ENCODE peak calls at places on chromosome 17, in nine cellular contexts. One of them, this sample, is unnamed.

GRCh38 chr17:77496831-77497577 is 356.2 kb downstream of the SEC14L1 start:
- DNase-seq in colonic mucosa: no peak
- DNase-seq in GM20000: no peak
- DNase-seq in AG09309: no peak
- DNase-seq in omental fat pad: peak; percentile 3
- DNase-seq in HFFc6: no peak
- DNase-seq in fibroblast of pulmonary artery: no peak
- DNase-seq in endothelial cell: no peak
- DNase-seq in cardiac muscle cell: no peak
- DNase-seq in this sample: peak; percentile 12

GRCh38 chr17:19263621-19264010 is 26.4 kb downstream of the EPN2 start:
- DNase-seq in cardiac muscle cell: peak; percentile 6
- DNase-seq in colonic mucosa: no peak
- DNase-seq in HFFc6: peak; percentile 68
- DNase-seq in GM20000: no peak
- DNase-seq in AG09309: no peak
- DNase-seq in omental fat pad: no peak
- DNase-seq in fibroblast of pulmonary artery: peak; percentile 21
- DNase-seq in endothelial cell: no peak
- DNase-seq in this sample: no peak

GRCh38 chr17:50905460-50905803 is 39.3 kb upstream of the TOB1 start:
- DNase-seq in colonic mucosa: no peak
- DNase-seq in cardiac muscle cell: no peak
- DNase-seq in AG09309: no peak
- DNase-seq in fibroblast of pulmonary artery: no peak
- DNase-seq in omental fat pad: no peak
- DNase-seq in endothelial cell: no peak
- DNase-seq in GM20000: no peak
- DNase-seq in HFFc6: no peak
- DNase-seq in this sample: no peak

GRCh38 chr17:46977348-46977747 is 1.7 kb downstream of the RPRML start:
- DNase-seq in cardiac muscle cell: peak; percentile 32
- DNase-seq in omental fat pad: no peak
- DNase-seq in colonic mucosa: peak; percentile 31
- DNase-seq in endothelial cell: peak; percentile 74
- DNase-seq in HFFc6: peak; percentile 32
- DNase-seq in AG09309: no peak
- DNase-seq in fibroblast of pulmonary artery: peak; percentile 39
- DNase-seq in GM20000: no peak
- DNase-seq in this sample: no peak

GRCh38 chr17:59093702-59094231 is 12.9 kb downstream of the TRIM37 start:
- DNase-seq in cardiac muscle cell: peak; percentile 97
- DNase-seq in endothelial cell: no peak
- DNase-seq in AG09309: peak; percentile 94
- DNase-seq in HFFc6: peak; percentile 93
- DNase-seq in colonic mucosa: peak; percentile 36
- DNase-seq in omental fat pad: peak; percentile 24
- DNase-seq in fibroblast of pulmonary artery: peak; percentile 98
- DNase-seq in GM20000: no peak
- DNase-seq in this sample: no peak

GRCh38 chr17:47949951-47950350 is 7.7 kb downstream of the PRR15L start:
- DNase-seq in colonic mucosa: peak; percentile 67
- DNase-seq in fibroblast of pulmonary artery: no peak
- DNase-seq in omental fat pad: no peak
- DNase-seq in HFFc6: no peak
- DNase-seq in AG09309: no peak
- DNase-seq in GM20000: no peak
- DNase-seq in endothelial cell: no peak
- DNase-seq in cardiac muscle cell: no peak
- DNase-seq in this sample: no peak

GRCh38 chr17:67891481-67892119 is 66.3 kb downstream of the BPTF start:
- DNase-seq in fibroblast of pulmonary artery: peak; percentile 77
- DNase-seq in HFFc6: peak; percentile 35
- DNase-seq in cardiac muscle cell: peak; percentile 70
- DNase-seq in GM20000: no peak
- DNase-seq in omental fat pad: no peak
- DNase-seq in endothelial cell: no peak
- DNase-seq in colonic mucosa: no peak
- DNase-seq in AG09309: peak; percentile 32
- DNase-seq in this sample: no peak

GRCh38 chr17:83076930-83077329 is 2.5 kb upstream of the METRNL start:
- DNase-seq in endothelial cell: no peak
- DNase-seq in AG09309: no peak
- DNase-seq in colonic mucosa: no peak
- DNase-seq in HFFc6: no peak
- DNase-seq in GM20000: peak; percentile 72
- DNase-seq in omental fat pad: no peak
- DNase-seq in fibroblast of pulmonary artery: no peak
- DNase-seq in cardiac muscle cell: no peak
- DNase-seq in this sample: no peak

GRCh38 chr17:66123163-66123562 is 68.8 kb downstream of the CEP112 start:
- DNase-seq in AG09309: peak; percentile 4
- DNase-seq in endothelial cell: no peak
- DNase-seq in omental fat pad: no peak
- DNase-seq in cardiac muscle cell: peak; percentile 33
- DNase-seq in fibroblast of pulmonary artery: peak; percentile 17
- DNase-seq in HFFc6: no peak
- DNase-seq in colonic mucosa: no peak
- DNase-seq in GM20000: no peak
- DNase-seq in this sample: no peak

GRCh38 chr17:35082073-35082657 is 18.7 kb upstream of the RFFL start:
- DNase-seq in fibroblast of pulmonary artery: peak; percentile 70
- DNase-seq in omental fat pad: no peak
- DNase-seq in AG09309: peak; percentile 67
- DNase-seq in endothelial cell: no peak
- DNase-seq in cardiac muscle cell: peak; percentile 74
- DNase-seq in GM20000: peak; percentile 19
- DNase-seq in HFFc6: peak; percentile 84
- DNase-seq in colonic mucosa: no peak
- DNase-seq in this sample: no peak

GRCh38 chr17:34579017-34579946 is at the start of gene TMEM132E:
- DNase-seq in AG09309: no peak
- DNase-seq in colonic mucosa: peak; percentile 25
- DNase-seq in omental fat pad: peak; percentile 29
- DNase-seq in fibroblast of pulmonary artery: no peak
- DNase-seq in HFFc6: no peak
- DNase-seq in GM20000: peak; percentile 51
- DNase-seq in cardiac muscle cell: peak; percentile 45
- DNase-seq in endothelial cell: peak; percentile 33
- DNase-seq in this sample: no peak

GRCh38 chr17:29749045-29749825 is 126.5 kb upstream of the CORO6 start:
- DNase-seq in GM20000: no peak
- DNase-seq in AG09309: no peak
- DNase-seq in colonic mucosa: no peak
- DNase-seq in endothelial cell: no peak
- DNase-seq in omental fat pad: no peak
- DNase-seq in cardiac muscle cell: no peak
- DNase-seq in HFFc6: no peak
- DNase-seq in fibroblast of pulmonary artery: no peak
- DNase-seq in this sample: no peak

GRCh38 chr17:80468781-80469533 is 7.5 kb downstream of the NPTX1 start:
- DNase-seq in endothelial cell: no peak
- DNase-seq in fibroblast of pulmonary artery: no peak
- DNase-seq in GM20000: no peak
- DNase-seq in omental fat pad: no peak
- DNase-seq in colonic mucosa: no peak
- DNase-seq in HFFc6: no peak
- DNase-seq in AG09309: no peak
- DNase-seq in cardiac muscle cell: no peak
- DNase-seq in this sample: no peak
- TF ChIP-seq CTCF in endothelial cell: no peak
- TF ChIP-seq CTCF in fibroblast of pulmonary artery: no peak
- TF ChIP-seq CTCF in GM20000: no peak
- TF ChIP-seq CTCF in omental fat pad: no peak
- TF ChIP-seq CTCF in colonic mucosa: no peak
- TF ChIP-seq CTCF in HFFc6: no peak
- TF ChIP-seq CTCF in AG09309: no peak
- TF ChIP-seq CTCF in cardiac muscle cell: no peak
- TF ChIP-seq CTCF in this sample: no peak

DNA sequence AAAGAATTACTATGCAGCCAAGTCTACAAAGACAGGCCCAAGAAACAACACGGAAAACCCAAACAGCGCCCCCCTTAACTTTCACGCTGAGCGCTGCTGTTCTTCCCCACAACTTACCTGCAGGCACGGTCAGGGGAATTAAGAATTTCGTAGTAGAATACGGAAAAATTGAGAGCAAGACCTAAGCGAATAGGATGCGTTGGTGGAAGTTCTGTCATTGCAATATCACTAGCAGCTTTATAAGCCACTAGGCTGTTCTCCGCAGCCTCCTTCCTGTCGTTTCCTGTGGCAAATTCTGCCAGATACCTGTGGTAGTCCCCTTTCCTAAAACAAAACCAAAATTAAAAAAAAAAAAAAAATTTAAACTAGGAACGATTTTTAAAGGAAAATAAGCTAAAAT is 39.0 kb downstream of the YWHAE start:
- DNase-seq in omental fat pad: no peak
- DNase-seq in colonic mucosa: no peak
- DNase-seq in fibroblast of pulmonary artery: no peak
- DNase-seq in GM20000: no peak
- DNase-seq in endothelial cell: no peak
- DNase-seq in HFFc6: no peak
- DNase-seq in AG09309: no peak
- DNase-seq in cardiac muscle cell: no peak
- DNase-seq in this sample: no peak
- TF ChIP-seq CTCF in omental fat pad: no peak
- TF ChIP-seq CTCF in colonic mucosa: no peak
- TF ChIP-seq CTCF in fibroblast of pulmonary artery: no peak
- TF ChIP-seq CTCF in GM20000: no peak
- TF ChIP-seq CTCF in endothelial cell: no peak
- TF ChIP-seq CTCF in HFFc6: peak; percentile 55
- TF ChIP-seq CTCF in AG09309: no peak
- TF ChIP-seq CTCF in cardiac muscle cell: no peak
- TF ChIP-seq CTCF in this sample: no peak

GRCh38 chr17:75587718-75588545 is at the start of gene MYO15B:
- DNase-seq in colonic mucosa: peak; percentile 57
- DNase-seq in omental fat pad: no peak
- DNase-seq in GM20000: peak; percentile 78
- DNase-seq in endothelial cell: peak; percentile 81
- DNase-seq in cardiac muscle cell: peak; percentile 62
- DNase-seq in AG09309: no peak
- DNase-seq in HFFc6: no peak
- DNase-seq in fibroblast of pulmonary artery: no peak
- DNase-seq in this sample: peak; percentile 73

GRCh38 chr17:75589017-75589918 is 1.7 kb downstream of the MYO15B start:
- DNase-seq in fibroblast of pulmonary artery: peak; percentile 81
- DNase-seq in AG09309: peak; percentile 28
- DNase-seq in endothelial cell: peak; percentile 95
- DNase-seq in colonic mucosa: peak; percentile 99
- DNase-seq in HFFc6: peak; percentile 66
- DNase-seq in omental fat pad: peak; percentile 93
- DNase-seq in GM20000: peak; percentile 100
- DNase-seq in cardiac muscle cell: peak; percentile 94
- DNase-seq in this sample: peak; percentile 97

GRCh38 chr17:75590314-75590761 is 2.7 kb downstream of the MYO15B start:
- DNase-seq in GM20000: no peak
- DNase-seq in endothelial cell: no peak
- DNase-seq in fibroblast of pulmonary artery: no peak
- DNase-seq in colonic mucosa: no peak
- DNase-seq in AG09309: no peak
- DNase-seq in cardiac muscle cell: no peak
- DNase-seq in omental fat pad: no peak
- DNase-seq in HFFc6: no peak
- DNase-seq in this sample: no peak

GRCh38 chr17:75589919-75590303 is 2.3 kb downstream of the MYO15B start:
- DNase-seq in AG09309: no peak
- DNase-seq in fibroblast of pulmonary artery: no peak
- DNase-seq in colonic mucosa: no peak
- DNase-seq in omental fat pad: no peak
- DNase-seq in HFFc6: no peak
- DNase-seq in cardiac muscle cell: no peak
- DNase-seq in endothelial cell: no peak
- DNase-seq in GM20000: no peak
- DNase-seq in this sample: no peak

GRCh38 chr17:75588546-75589016 is 981 bp downstream of the MYO15B start:
- DNase-seq in omental fat pad: no peak
- DNase-seq in fibroblast of pulmonary artery: no peak
- DNase-seq in colonic mucosa: no peak
- DNase-seq in cardiac muscle cell: no peak
- DNase-seq in endothelial cell: no peak
- DNase-seq in HFFc6: no peak
- DNase-seq in AG09309: no peak
- DNase-seq in GM20000: peak; percentile 55
- DNase-seq in this sample: no peak
- TF ChIP-seq CTCF in omental fat pad: no peak
- TF ChIP-seq CTCF in fibroblast of pulmonary artery: no peak
- TF ChIP-seq CTCF in colonic mucosa: no peak
- TF ChIP-seq CTCF in cardiac muscle cell: no peak
- TF ChIP-seq CTCF in endothelial cell: no peak
- TF ChIP-seq CTCF in HFFc6: no peak
- TF ChIP-seq CTCF in AG09309: no peak
- TF ChIP-seq CTCF in GM20000: no peak
- TF ChIP-seq CTCF in this sample: no peak

GRCh38 chr17:70934834-70935233 is 765.5 kb downstream of the KCNJ2 start:
- DNase-seq in GM20000: no peak
- DNase-seq in omental fat pad: no peak
- DNase-seq in fibroblast of pulmonary artery: no peak
- DNase-seq in AG09309: no peak
- DNase-seq in cardiac muscle cell: no peak
- DNase-seq in endothelial cell: no peak
- DNase-seq in colonic mucosa: no peak
- DNase-seq in HFFc6: no peak
- DNase-seq in this sample: no peak

GRCh38 chr17:70936724-70937123 is 767.4 kb downstream of the KCNJ2 start:
- DNase-seq in colonic mucosa: no peak
- DNase-seq in fibroblast of pulmonary artery: no peak
- DNase-seq in endothelial cell: no peak
- DNase-seq in AG09309: no peak
- DNase-seq in omental fat pad: no peak
- DNase-seq in HFFc6: no peak
- DNase-seq in GM20000: no peak
- DNase-seq in cardiac muscle cell: no peak
- DNase-seq in this sample: no peak

GRCh38 chr17:70938311-70938710 is 769.0 kb downstream of the KCNJ2 start:
- DNase-seq in omental fat pad: no peak
- DNase-seq in cardiac muscle cell: no peak
- DNase-seq in HFFc6: no peak
- DNase-seq in AG09309: no peak
- DNase-seq in endothelial cell: no peak
- DNase-seq in GM20000: no peak
- DNase-seq in fibroblast of pulmonary artery: no peak
- DNase-seq in colonic mucosa: no peak
- DNase-seq in this sample: no peak
- TF ChIP-seq CTCF in omental fat pad: no peak
- TF ChIP-seq CTCF in cardiac muscle cell: no peak
- TF ChIP-seq CTCF in HFFc6: no peak
- TF ChIP-seq CTCF in AG09309: no peak
- TF ChIP-seq CTCF in endothelial cell: no peak
- TF ChIP-seq CTCF in GM20000: no peak
- TF ChIP-seq CTCF in fibroblast of pulmonary artery: no peak
- TF ChIP-seq CTCF in colonic mucosa: no peak
- TF ChIP-seq CTCF in this sample: no peak

GRCh38 chr17:8120520-8121443 is 2.5 kb upstream of the ALOXE3 start:
- DNase-seq in omental fat pad: no peak
- DNase-seq in endothelial cell: peak; percentile 71
- DNase-seq in cardiac muscle cell: peak; percentile 70
- DNase-seq in HFFc6: peak; percentile 66
- DNase-seq in AG09309: no peak
- DNase-seq in fibroblast of pulmonary artery: peak; percentile 73
- DNase-seq in GM20000: peak; percentile 78
- DNase-seq in colonic mucosa: peak; percentile 87
- DNase-seq in this sample: peak; percentile 53
- TF ChIP-seq CTCF in omental fat pad: no peak
- TF ChIP-seq CTCF in endothelial cell: no peak
- TF ChIP-seq CTCF in cardiac muscle cell: peak; percentile 27
- TF ChIP-seq CTCF in HFFc6: peak; percentile 76
- TF ChIP-seq CTCF in AG09309: peak; percentile 24
- TF ChIP-seq CTCF in fibroblast of pulmonary artery: peak; percentile 33
- TF ChIP-seq CTCF in GM20000: peak; percentile 5
- TF ChIP-seq CTCF in colonic mucosa: no peak
- TF ChIP-seq CTCF in this sample: no peak

GRCh38 chr17:33459078-33459940 is 166.2 kb upstream of the ASIC2 start:
- DNase-seq in HFFc6: no peak
- DNase-seq in cardiac muscle cell: no peak
- DNase-seq in colonic mucosa: no peak
- DNase-seq in omental fat pad: no peak
- DNase-seq in fibroblast of pulmonary artery: no peak
- DNase-seq in endothelial cell: no peak
- DNase-seq in AG09309: no peak
- DNase-seq in GM20000: peak; percentile 7
- DNase-seq in this sample: no peak
- TF ChIP-seq CTCF in HFFc6: no peak
- TF ChIP-seq CTCF in cardiac muscle cell: no peak
- TF ChIP-seq CTCF in colonic mucosa: no peak
- TF ChIP-seq CTCF in omental fat pad: no peak
- TF ChIP-seq CTCF in fibroblast of pulmonary artery: no peak
- TF ChIP-seq CTCF in endothelial cell: no peak
- TF ChIP-seq CTCF in AG09309: no peak
- TF ChIP-seq CTCF in GM20000: no peak
- TF ChIP-seq CTCF in this sample: no peak